ENCODE peak calls at places on chromosome 3, in eight cellular contexts. M is DND-41, V is endothelial cell of umbilical vein, E is SK-N-SH, X is endodermal cell, C is neural progenitor cell, B is H9, U is mammary epithelial cell. F is an unnamed sample.

GRCh38 chr3:52481819-52482521 is 13.2 kb upstream of the STAB1 start:
- DNase-seq in B (peak; percentile 88), M (no peak), C (peak; percentile 80), X (peak; percentile 94), U (no peak), V (peak; percentile 29), E (peak; percentile 72), F (no peak)

GRCh38 chr3:141632779-141633374 is 105.2 kb upstream of the RNF7 start:
- DNase-seq in M (no peak), E (no peak), X (peak; percentile 72), U (no peak), B (peak; percentile 67), V (no peak), C (peak; percentile 10), F (no peak)

GRCh38 chr3:164332856-164333802 is 745.2 kb downstream of the SI start:
- DNase-seq in C (peak; percentile 82), X (peak; percentile 79), E (no peak), V (no peak), M (no peak), U (no peak), B (peak; percentile 51), F (no peak)

GRCh38 chr3:149332227-149332765 is 1.1 kb downstream of the TM4SF18 start:
- DNase-seq in V (peak; percentile 81), X (no peak), U (no peak), C (no peak), M (no peak), B (no peak), E (no peak), F (no peak)

GRCh38 chr3:41024031-41024836 is 175.1 kb upstream of the CTNNB1 start:
- DNase-seq in V (no peak), U (no peak), B (no peak), X (no peak), E (no peak), M (no peak), C (no peak), F (no peak)

GRCh38 chr3:46368569-46368968 is 2.2 kb upstream of the CCR5 start:
- DNase-seq in V (no peak), C (peak; percentile 70), X (peak; percentile 88), M (peak; percentile 53), U (no peak), B (peak; percentile 77), E (peak; percentile 14), F (peak; percentile 47)

GRCh38 chr3:51974277-51974962 is 444 bp upstream of the ABHD14A start:
- DNase-seq in E (peak; percentile 62), U (no peak), B (no peak), C (no peak), X (no peak), M (peak; percentile 43), V (no peak), F (peak; percentile 62)

GRCh38 chr3:74000715-74001114 is 376.0 kb upstream of the PDZRN3 start:
- DNase-seq in E (no peak), M (no peak), V (no peak), X (no peak), U (no peak), B (no peak), C (no peak), F (no peak)

GRCh38 chr3:126517986-126518778 is 609 bp upstream of the UROC1 start:
- DNase-seq in C (no peak), X (no peak), V (no peak), E (no peak), U (no peak), B (no peak), M (no peak), F (no peak)

GRCh38 chr3:167978071-167978470 is 117.7 kb downstream of the GOLIM4 start:
- DNase-seq in E (no peak), X (no peak), U (no peak), C (no peak), V (no peak), M (no peak), B (no peak), F (peak; percentile 78)

GRCh38 chr3:135633078-135633477 is 332.4 kb upstream of the PPP2R3A start:
- DNase-seq in M (no peak), E (no peak), X (no peak), B (no peak), U (no peak), V (no peak), C (no peak), F (no peak)

GRCh38 chr3:47979070-47979469 is 37.1 kb downstream of the MAP4 start:
- DNase-seq in E (no peak), U (no peak), M (no peak), X (no peak), C (no peak), V (no peak), B (no peak), F (no peak)

GRCh38 chr3:160140756-160141155 is 84.5 kb upstream of the C3orf80 start:
- DNase-seq in M (no peak), B (no peak), X (no peak), V (no peak), U (no peak), C (no peak), E (no peak), F (no peak)

GRCh38 chr3:23446301-23446700 is 243.2 kb downstream of the UBE2E2 start:
- DNase-seq in X (no peak), E (no peak), B (no peak), U (no peak), V (no peak), C (no peak), M (no peak), F (no peak)

GRCh38 chr3:141094851-141095545 is 43.9 kb downstream of the SPSB4 start:
- DNase-seq in V (peak; percentile 48), X (peak; percentile 38), B (no peak), C (peak; percentile 83), E (no peak), U (no peak), M (no peak), F (peak; percentile 40)

GRCh38 chr3:48414376-48415250 is 15.3 kb downstream of the PLXNB1 start:
- DNase-seq in X (no peak), M (no peak), C (no peak), B (no peak), U (no peak), V (no peak), E (no peak), F (no peak)

GRCh38 chr3:130626021-130626420 is 109.0 kb downstream of the COL6A6 start:
- DNase-seq in M (no peak), X (no peak), E (no peak), V (no peak), B (no peak), U (peak; percentile 8), C (no peak), F (no peak)

GRCh38 chr3:30940740-30941139 is 46.3 kb upstream of the GADL1 start:
- DNase-seq in U (no peak), M (no peak), B (no peak), X (no peak), C (no peak), V (no peak), E (no peak), F (no peak)

GRCh38 chr3:188179006-188179966 is 25.3 kb downstream of the LPP start:
- DNase-seq in B (no peak), C (peak; percentile 21), M (no peak), X (no peak), U (no peak), E (no peak), V (no peak), F (no peak)

GRCh38 chr3:188177721-188178120 is 23.8 kb downstream of the LPP start:
- DNase-seq in C (no peak), M (no peak), U (no peak), V (no peak), E (no peak), B (no peak), X (no peak), F (no peak)

GRCh38 chr3:188176884-188177283 is 22.9 kb downstream of the LPP start:
- DNase-seq in C (no peak), U (no peak), X (no peak), V (no peak), E (no peak), M (no peak), B (no peak), F (no peak)

GRCh38 chr3:188180114-188180513 is 26.2 kb downstream of the LPP start:
- DNase-seq in E (no peak), B (no peak), C (no peak), M (no peak), X (no peak), U (no peak), V (no peak), F (no peak)

DNA sequence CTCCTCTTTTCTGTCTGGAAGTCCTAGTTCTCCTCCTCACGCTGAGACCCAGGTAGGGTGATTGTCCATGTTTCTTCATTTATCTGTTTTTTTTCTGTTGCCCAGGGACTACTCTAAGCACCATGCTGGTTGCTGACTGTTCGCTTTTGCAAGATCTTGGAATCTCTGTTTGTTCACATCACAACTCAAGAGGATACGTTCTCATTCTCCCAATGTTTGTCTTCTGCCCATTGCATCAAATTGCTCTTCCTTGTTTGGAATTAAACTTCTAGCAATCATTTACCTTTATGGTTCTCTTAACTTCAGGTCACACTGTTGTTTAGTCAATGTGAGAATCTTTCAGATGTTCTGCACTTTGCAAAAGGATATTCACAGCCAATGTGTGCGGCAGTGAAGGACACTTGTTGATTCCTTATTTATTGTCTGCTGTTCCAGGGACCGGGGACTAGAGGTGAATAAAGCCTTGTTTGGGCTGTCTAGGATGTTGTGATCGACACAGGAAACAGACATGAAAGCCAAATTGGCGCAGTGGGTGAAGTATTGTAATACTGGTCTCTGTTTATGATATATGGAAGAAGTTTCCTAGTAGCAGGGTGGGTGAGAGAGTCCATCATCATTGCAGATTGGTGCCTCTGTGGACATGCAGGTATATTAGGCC is 24.5 kb downstream of the LPP start:
- DNase-seq in C (no peak), B (no peak), E (no peak), M (peak; percentile 28), V (no peak), X (no peak), U (no peak), F (no peak)
- H3K9ac ChIP-seq in C (no peak overlapping the region), B (no peak overlapping the region), E (no peak overlapping the region), M (no peak overlapping the region), V (no peak overlapping the region), X (no peak overlapping the region), U (no peak overlapping the region), F (no peak overlapping the region)

GRCh38 chr3:172221550-172221949 is 182.2 kb downstream of the FNDC3B start:
- DNase-seq in B (no peak), V (no peak), X (no peak), E (no peak), C (no peak), M (no peak), U (peak; percentile 79), F (no peak)
- H3K27ac ChIP-seq in B (no peak overlapping the region), V (no peak overlapping the region), X (no peak overlapping the region), E (peak overlapping the region; percentile 39), C (no peak overlapping the region), M (no peak overlapping the region), U (peak overlapping the region; percentile 18), F (no peak overlapping the region)

DNA sequence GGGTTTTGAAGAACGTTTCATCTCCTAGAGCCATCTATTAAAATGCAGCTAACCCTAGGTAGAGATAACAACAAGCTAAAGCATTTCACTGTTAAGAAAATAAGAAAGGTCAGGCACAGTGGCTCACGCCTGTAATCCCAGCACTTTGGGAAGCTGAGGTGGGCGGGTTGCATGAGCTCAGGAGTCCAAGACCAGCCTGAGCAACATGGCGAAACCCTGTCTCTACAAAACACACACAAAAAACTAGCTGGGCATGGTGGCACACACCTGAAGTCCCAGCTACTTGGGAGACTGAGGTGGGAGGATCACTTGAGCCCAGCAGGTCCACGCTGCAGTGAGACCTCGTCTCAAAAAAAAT is 5.4 kb upstream of the TBC1D5 start:
- DNase-seq in U (no peak), C (no peak), B (no peak), M (no peak), V (no peak), E (no peak), X (no peak), F (no peak)
- H3K9ac ChIP-seq in U (no peak overlapping the region), C (no peak overlapping the region), B (no peak overlapping the region), M (no peak overlapping the region), V (no peak overlapping the region), E (no peak overlapping the region), X (no peak overlapping the region), F (no peak overlapping the region)

GRCh38 chr3:105822171-105823123 is 46.4 kb downstream of the CBLB start:
- DNase-seq in V (no peak), U (no peak), B (no peak), X (no peak), M (no peak), C (no peak), E (no peak), F (no peak)
- H3K27ac ChIP-seq in V (no peak overlapping the region), U (no peak overlapping the region), B (no peak overlapping the region), X (no peak overlapping the region), M (no peak overlapping the region), C (no peak overlapping the region), E (no peak overlapping the region), F (peak overlapping the region; percentile 71)